ENCODE peak calls at places on chromosomes 4 and X, in six cellular contexts. I is IMR-90, C is H9, M is neuronal stem cell, X is H1, E is trophoblast cell. B is an unnamed sample.

GRCh38 chr4:140344621-140345020 is 28.8 kb upstream of the SCOC start:
- DNase-seq in I (no peak), C (no peak), M (no peak), X (no peak), E (no peak), B (no peak)

GRCh38 chrX:154980330-154981115 is 42.0 kb downstream of the F8 start:
- DNase-seq in I (peak; percentile 49), C (peak; percentile 70), M (peak; percentile 41), X (peak; percentile 5), E (peak; percentile 86), B (peak; percentile 68)

GRCh38 chr4:40916880-40917279 is 167.1 kb downstream of the NSUN7 start:
- DNase-seq in I (no peak), C (peak; percentile 82), M (no peak), X (peak; percentile 27), E (peak; percentile 79), B (peak; percentile 23)

GRCh38 chrX:49986058-49986457 is 63.7 kb downstream of the CLCN5 start:
- DNase-seq in I (no peak), C (no peak), M (no peak), X (no peak), E (no peak), B (no peak)

GRCh38 chr4:8501781-8502180 is 61.2 kb downstream of the TRMT44 start:
- DNase-seq in I (no peak), C (no peak), M (no peak), X (no peak), E (no peak), B (no peak)

GRCh38 chr4:125359960-125360628 is 45.3 kb downstream of the FAT4 start:
- DNase-seq in I (no peak), C (no peak), M (no peak), X (no peak), E (no peak), B (no peak)

GRCh38 chrX:121802881-121803412 is 755.5 kb downstream of the GLUD2 start:
- DNase-seq in I (no peak), C (no peak), M (no peak), X (no peak), E (no peak), B (no peak)

GRCh38 chr4:19748911-19749473 is 502.7 kb upstream of the SLIT2 start:
- DNase-seq in I (peak; percentile 5), C (no peak), M (no peak), X (no peak), E (no peak), B (peak; percentile 77)

GRCh38 chr4:182604161-182604591 is 313.0 kb downstream of the DCTD start:
- DNase-seq in I (peak; percentile 97), C (no peak), M (no peak), X (no peak), E (no peak), B (peak; percentile 37)

GRCh38 chr4:7422098-7422897 is 12.4 kb downstream of the PSAPL1 start:
- DNase-seq in I (no peak), C (peak; percentile 17), M (no peak), X (no peak), E (no peak), B (no peak)

GRCh38 chr4:67765928-67766327 is 11.7 kb upstream of the GNRHR start:
- DNase-seq in I (peak; percentile 31), C (no peak), M (no peak), X (no peak), E (no peak), B (no peak)

GRCh38 chr4:107115185-107115847 is 79.2 kb upstream of the DKK2 start:
- DNase-seq in I (no peak), C (no peak), M (no peak), X (no peak), E (no peak), B (no peak)

GRCh38 chr4:133148690-133149363 is at the start of gene PCDH10:
- DNase-seq in I (peak; percentile 87), C (peak; percentile 97), M (peak; percentile 91), X (peak; percentile 88), E (peak; percentile 81), B (peak; percentile 96)

GRCh38 chr4:38313999-38314561 is 349.9 kb upstream of the KLF3 start:
- DNase-seq in I (peak; percentile 46), C (no peak), M (no peak), X (no peak), E (no peak), B (no peak)

GRCh38 chrX:19672211-19672814 is 157.0 kb upstream of the MAP3K15 start:
- DNase-seq in I (no peak), C (no peak), M (no peak), X (no peak), E (peak; percentile 70), B (no peak)

GRCh38 chr4:20456416-20456815 is 204.7 kb downstream of the SLIT2 start:
- DNase-seq in I (peak; percentile 20), C (no peak), M (no peak), X (no peak), E (no peak), B (no peak)

GRCh38 chr4:26028793-26029511 is 114.9 kb downstream of the SMIM20 start:
- DNase-seq in I (peak; percentile 58), C (peak; percentile 95), M (peak; percentile 58), X (peak; percentile 74), E (peak; percentile 68), B (peak; percentile 53)

GRCh38 chr4:26029512-26030131 is 115.6 kb downstream of the SMIM20 start:
- DNase-seq in I (no peak), C (peak; percentile 47), M (no peak), X (no peak), E (no peak), B (no peak)

GRCh38 chr4:26030260-26030667 is 116.2 kb downstream of the SMIM20 start:
- DNase-seq in I (no peak), C (peak; percentile 88), M (peak; percentile 6), X (peak; percentile 91), E (peak; percentile 10), B (no peak)

GRCh38 chr4:26030780-26031179 is 116.8 kb downstream of the SMIM20 start:
- DNase-seq in I (no peak), C (no peak), M (no peak), X (no peak), E (no peak), B (no peak)

DNA sequence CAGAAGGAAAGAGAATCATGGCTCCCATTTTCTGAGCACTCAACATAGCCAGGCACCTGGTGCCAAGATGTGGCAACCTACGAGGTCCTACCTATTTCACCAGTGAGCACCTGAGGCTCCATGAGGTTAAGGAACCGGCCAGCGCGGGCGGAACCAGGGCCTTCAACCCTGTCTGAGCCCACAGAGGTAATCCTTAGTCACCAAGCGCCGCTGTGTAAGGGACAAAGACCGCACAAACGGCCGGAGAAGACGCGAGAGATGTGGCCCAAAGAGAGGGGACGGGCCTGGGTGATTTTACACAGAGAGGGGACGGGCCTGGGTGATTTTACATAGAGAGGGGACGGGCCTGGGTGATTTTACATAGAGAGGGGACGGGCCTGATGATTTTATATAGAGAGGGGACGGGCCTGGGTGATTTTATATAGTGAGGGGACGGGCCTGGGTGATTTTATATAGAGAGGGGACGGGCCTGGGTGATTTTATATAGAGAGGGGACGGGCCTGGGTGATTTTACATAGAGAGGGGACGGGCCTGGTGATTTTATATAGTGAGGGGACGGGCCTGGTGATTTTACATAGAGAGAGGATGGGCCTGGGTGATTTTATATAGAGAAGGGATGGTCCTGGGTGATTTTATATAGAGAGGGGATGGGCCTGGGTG is 114.2 kb downstream of the SMIM20 start:
- DNase-seq in I (no peak), C (peak; percentile 83), M (no peak), X (no peak), E (no peak), B (no peak)
- H3K14ac ChIP-seq in I (no peak overlapping the region), C (peak overlapping the region; percentile 91), M (no peak overlapping the region), X (no peak overlapping the region), E (no peak overlapping the region), B (no peak overlapping the region)

GRCh38 chrX:41409006-41409405 is 38.1 kb upstream of the NYX start:
- DNase-seq in I (no peak), C (no peak), M (no peak), X (no peak), E (no peak), B (no peak)
- H3K14ac ChIP-seq in I (no peak overlapping the region), C (no peak overlapping the region), M (no peak overlapping the region), X (no peak overlapping the region), E (no peak overlapping the region), B (no peak overlapping the region)

GRCh38 chr4:57329279-57329678 is 219.1 kb upstream of the IGFBP7 start:
- DNase-seq in I (no peak), C (no peak), M (no peak), X (no peak), E (no peak), B (no peak)
- H3K14ac ChIP-seq in I (no peak overlapping the region), C (no peak overlapping the region), M (no peak overlapping the region), X (no peak overlapping the region), E (no peak overlapping the region), B (no peak overlapping the region)

GRCh38 chr4:121990489-121990888 is 38.6 kb upstream of the TRPC3 start:
- DNase-seq in I (no peak), C (no peak), M (no peak), X (no peak), E (no peak), B (no peak)
- H3K14ac ChIP-seq in I (no peak overlapping the region), C (no peak overlapping the region), M (no peak overlapping the region), X (no peak overlapping the region), E (no peak overlapping the region), B (no peak overlapping the region)

DNA sequence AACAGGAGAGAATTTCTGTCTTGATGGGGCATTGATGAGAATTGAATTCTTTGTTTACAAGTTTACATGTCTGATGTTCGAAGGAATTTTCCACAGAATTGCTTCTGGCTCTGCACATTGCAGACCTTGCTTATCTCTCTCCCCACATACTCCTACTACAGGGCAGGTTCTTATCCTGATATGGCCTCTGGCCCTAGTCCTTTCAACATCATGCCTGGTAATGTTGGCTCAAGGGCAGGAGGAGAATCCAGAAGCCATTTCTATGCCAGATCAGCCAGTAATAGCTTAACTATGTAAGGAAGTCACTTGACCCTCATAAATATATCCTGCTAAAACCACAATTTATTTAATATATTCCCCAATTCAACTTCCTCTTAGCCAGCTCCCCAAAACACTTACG is 24.3 kb upstream of the TSPAN5 start:
- DNase-seq in I (peak; percentile 61), C (no peak), M (no peak), X (no peak), E (peak; percentile 80), B (peak; percentile 46)
- H3K14ac ChIP-seq in I (no peak overlapping the region), C (no peak overlapping the region), M (no peak overlapping the region), X (no peak overlapping the region), E (no peak overlapping the region), B (no peak overlapping the region)

GRCh38 chr4:145931403-145931802 is 7.2 kb downstream of the ZNF827 start:
- DNase-seq in I (no peak), C (no peak), M (no peak), X (no peak), E (no peak), B (no peak)
- H3K14ac ChIP-seq in I (no peak overlapping the region), C (no peak overlapping the region), M (no peak overlapping the region), X (no peak overlapping the region), E (no peak overlapping the region), B (no peak overlapping the region)

GRCh38 chrX:71366674-71367256 is 608 bp downstream of the TAF1 start:
- DNase-seq in I (peak; percentile 16), C (no peak), M (no peak), X (no peak), E (peak; percentile 28), B (peak; percentile 38)
- H3K14ac ChIP-seq in I (peak overlapping the region; percentile 96), C (peak overlapping the region; percentile 90), M (no peak overlapping the region), X (no peak overlapping the region), E (peak overlapping the region; percentile 94), B (peak overlapping the region; percentile 98)

DNA sequence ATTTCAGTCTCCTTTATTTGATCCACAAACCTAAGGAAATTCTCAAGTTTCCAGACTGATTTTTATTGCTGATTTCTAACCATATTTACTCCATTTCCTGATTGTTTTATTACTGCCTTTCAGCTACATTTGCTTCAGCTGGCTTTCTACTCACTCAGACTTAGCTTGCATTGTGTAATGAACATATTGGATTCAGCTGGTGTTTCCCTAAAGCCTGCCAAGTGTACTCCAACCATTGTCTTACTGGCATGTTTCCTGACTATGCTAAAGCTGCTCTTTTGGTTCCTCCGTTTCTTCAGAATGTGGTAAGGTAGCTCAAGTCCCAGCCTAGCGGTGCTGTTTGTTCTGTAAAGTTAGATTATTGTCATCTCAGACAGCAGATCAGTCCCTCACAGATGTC is 53.2 kb upstream of the GLRA2 start:
- DNase-seq in I (no peak), C (no peak), M (no peak), X (no peak), E (no peak), B (no peak)
- H3K14ac ChIP-seq in I (no peak overlapping the region), C (no peak overlapping the region), M (no peak overlapping the region), X (no peak overlapping the region), E (no peak overlapping the region), B (no peak overlapping the region)